ENCODE peak calls at places on chromosomes 13 and 19, in four cellular contexts. O, K, T and Y are unnamed samples.
A peak's percentile ranks its signal among the peaks of the same experiment; 100 is the strongest.

GRCh38 chr19:50803633-50804419 is 13.6 kb downstream of the ACP4 start:
- DNase-seq in O (no peak), K (peak; percentile 60), T (no peak), Y (no peak)

GRCh38 chr19:58558066-58558622 is at the start of gene UBE2M:
- DNase-seq in K (peak; percentile 68), T (no peak), O (no peak), Y (no peak)

GRCh38 chr13:59494560-59494970 is 669.2 kb downstream of the DIAPH3 start:
- DNase-seq in T (no peak), K (no peak), O (peak; percentile 81), Y (no peak)

GRCh38 chr13:19634129-19634740 is 776 bp downstream of the MPHOSPH8 start:
- DNase-seq in K (peak; percentile 33), T (no peak), O (peak; percentile 57), Y (no peak)

GRCh38 chr13:87903568-87903967 is 232.4 kb downstream of the SLITRK5 start:
- DNase-seq in K (no peak), T (no peak), O (no peak), Y (no peak)

GRCh38 chr13:45781553-45782326 is 69.8 kb downstream of the SIAH3 start:
- DNase-seq in O (no peak), T (no peak), K (no peak), Y (peak; percentile 4)

GRCh38 chr19:8209111-8209964 is at the start of gene CERS4:
- DNase-seq in O (peak; percentile 20), T (peak; percentile 42), K (peak; percentile 90), Y (no peak)

GRCh38 chr19:5131031-5131865 is 162.3 kb downstream of the KDM4B start:
- DNase-seq in K (no peak), T (no peak), O (no peak), Y (no peak)

GRCh38 chr13:105804561-105805190 is 730.8 kb downstream of the EFNB2 start:
- DNase-seq in K (no peak), O (peak; percentile 59), T (no peak), Y (no peak)

GRCh38 chr13:102933076-102933922 is 87.5 kb downstream of the ERCC5 start:
- DNase-seq in K (no peak), T (no peak), O (no peak), Y (no peak)

GRCh38 chr13:103852036-103852435 is 785.8 kb upstream of the SLC10A2 start:
- DNase-seq in O (no peak), K (peak; percentile 26), T (no peak), Y (no peak)

GRCh38 chr19:53977991-53978731 is 13.3 kb upstream of the CACNG6 start:
- DNase-seq in T (no peak), K (peak; percentile 97), O (peak; percentile 84), Y (peak; percentile 3)

GRCh38 chr19:44748426-44749254 is at the start of gene BCL3:
- DNase-seq in O (no peak), K (peak; percentile 68), T (no peak), Y (no peak)

GRCh38 chr13:23212621-23213020 is 31.8 kb downstream of the SGCG start:
- DNase-seq in K (peak; percentile 9), T (no peak), O (no peak), Y (no peak)

GRCh38 chr19:52665529-52665928 is 27.4 kb upstream of the ZNF83 start:
- DNase-seq in K (no peak), T (no peak), O (peak; percentile 39), Y (no peak)

DNA sequence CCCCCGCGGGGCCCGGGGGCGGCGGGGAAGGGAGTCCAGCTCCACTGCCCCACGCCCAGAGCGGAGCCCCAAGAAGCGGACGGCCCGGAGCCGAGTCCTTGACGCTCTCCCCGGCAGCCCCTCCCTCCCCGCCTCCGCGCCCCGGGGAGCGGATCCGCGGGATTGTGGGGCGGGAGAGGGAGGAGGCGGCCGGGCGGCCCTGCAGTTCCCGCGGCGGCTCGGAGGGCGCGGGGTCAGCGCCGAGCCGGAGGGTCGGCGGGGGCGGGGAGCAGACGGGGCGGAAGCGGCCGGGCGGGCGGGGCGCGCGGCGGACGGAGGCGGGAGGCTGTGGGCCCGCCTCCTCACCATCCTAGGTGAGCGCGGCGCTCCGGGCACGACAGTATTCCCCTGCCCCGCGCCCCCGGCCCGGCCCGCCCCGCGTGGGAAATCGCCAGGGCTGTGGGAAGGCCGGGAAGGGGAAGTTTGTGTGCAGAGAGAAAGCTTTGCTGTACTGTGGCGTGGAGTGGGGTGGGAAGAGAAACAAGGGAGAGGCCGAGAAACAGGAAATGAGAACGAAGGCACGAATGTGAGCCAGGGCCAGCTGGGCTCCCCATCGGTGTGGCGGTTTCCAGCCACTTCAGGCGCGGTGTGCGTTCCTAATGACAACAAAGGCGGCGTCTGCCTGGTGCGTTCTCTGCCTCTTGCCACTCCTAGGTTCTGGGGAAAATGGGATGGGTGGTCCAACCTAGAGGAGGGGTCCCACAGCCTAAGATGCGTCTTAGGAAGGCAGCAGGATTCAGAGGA is 1.3 kb upstream of the KLF12 start:
- DNase-seq in K (peak; percentile 87), T (no peak), O (peak; percentile 75), Y (peak; percentile 5)
- H3K9me3 ChIP-seq in K (no peaks in the 10 kb centered on the region), T (no peaks in the 10 kb centered on the region), O (no peaks in the 10 kb centered on the region), Y (no peaks in the 10 kb centered on the region)

DNA sequence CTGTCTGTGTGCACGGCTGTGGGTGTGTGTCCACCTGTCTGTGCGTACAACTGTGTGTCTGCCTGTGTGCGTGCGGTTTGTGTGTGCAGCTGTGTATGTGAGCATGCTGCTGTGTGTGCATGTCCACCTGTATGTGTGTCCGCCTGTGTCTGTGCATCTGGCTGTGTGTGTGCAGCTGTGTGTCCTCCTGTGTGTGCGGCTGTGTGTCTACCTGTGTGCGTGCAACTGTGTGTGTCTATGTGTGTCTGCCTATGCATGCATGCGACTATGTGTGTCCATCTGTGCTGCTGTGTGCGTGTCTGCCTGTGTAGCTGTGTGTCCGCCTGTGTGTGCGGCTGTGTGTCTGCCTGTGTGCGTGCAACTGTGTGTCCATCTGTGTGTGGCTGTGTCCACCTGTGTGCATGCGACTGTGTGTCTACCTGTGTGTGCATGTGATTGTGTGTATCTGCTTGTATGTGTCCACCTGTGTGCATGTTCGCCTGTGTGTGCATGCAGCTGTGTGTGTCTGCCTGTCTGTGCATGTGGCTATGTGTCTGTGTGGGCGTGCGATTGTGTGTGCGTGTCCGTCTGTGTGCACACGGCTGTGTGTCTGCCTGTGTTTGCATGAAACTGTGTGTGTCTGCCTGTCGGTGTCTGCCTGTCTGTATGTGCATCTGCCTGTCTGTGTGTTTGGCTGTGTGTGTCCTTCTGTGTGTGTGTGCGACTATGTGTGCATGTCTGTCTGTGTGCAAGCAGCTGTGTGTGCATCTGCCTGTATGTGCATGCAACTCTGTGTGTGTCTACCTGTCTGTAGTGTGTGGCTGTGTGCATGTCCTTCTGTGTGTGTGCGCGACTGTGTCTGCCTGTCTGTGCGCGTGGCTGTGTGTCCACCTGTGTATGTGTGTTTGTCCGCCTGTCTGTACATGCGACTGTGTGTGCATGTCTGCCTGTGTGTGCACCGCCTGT is 57.1 kb upstream of the C13orf46 start:
- DNase-seq in T (no peak), K (no peak), O (no peak), Y (no peak)
- H3K4me1 ChIP-seq in T (peaks cover 58% of the 10 kb centered on the region), K (no peaks in the 10 kb centered on the region), O (peaks cover 52% of the 10 kb centered on the region), Y (peaks cover 53% of the 10 kb centered on the region)

GRCh38 chr13:50892162-50892944 is 17.2 kb upstream of the RNASEH2B start:
- DNase-seq in K (no peak), O (no peak), T (no peak), Y (no peak)

GRCh38 chr13:50891206-50891605 is 18.4 kb upstream of the RNASEH2B start:
- DNase-seq in O (no peak), T (no peak), K (no peak), Y (no peak)

GRCh38 chr13:50887153-50887552 is 22.4 kb upstream of the RNASEH2B start:
- DNase-seq in K (no peak), O (no peak), T (no peak), Y (no peak)

GRCh38 chr13:50888362-50888761 is 21.2 kb upstream of the RNASEH2B start:
- DNase-seq in K (no peak), O (no peak), T (no peak), Y (no peak)

DNA sequence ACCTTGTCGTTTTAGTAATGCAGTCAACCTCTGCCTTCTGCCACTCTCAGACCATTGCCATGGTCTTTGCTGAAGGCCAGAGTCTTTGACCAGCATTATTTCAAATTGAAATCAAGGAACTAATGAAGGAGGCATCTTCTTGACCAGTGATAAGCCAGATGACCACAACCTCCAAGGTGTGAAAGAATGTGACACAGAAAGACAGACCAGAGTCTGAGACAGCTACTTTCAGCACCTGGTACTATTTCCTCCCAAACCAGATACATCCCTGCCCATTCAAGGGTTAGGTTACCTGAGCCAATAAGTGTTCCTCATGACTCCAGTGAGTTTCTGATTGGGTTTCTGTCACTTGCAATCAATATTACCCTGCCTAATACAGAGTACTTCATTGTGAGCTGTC is 20.3 kb upstream of the RNASEH2B start:
- DNase-seq in T (no peak), K (no peak), O (no peak), Y (no peak)
- H3K4me3 ChIP-seq in T (no peak overlapping the region), K (no peak overlapping the region), O (no peak overlapping the region), Y (no peak overlapping the region)

GRCh38 chr19:27720155-27720554 is 1492.8 kb downstream of the UQCRFS1 start:
- DNase-seq in T (no peak), O (no peak), K (no peak), Y (no peak)

GRCh38 chr19:27718262-27718661 is 1494.7 kb downstream of the UQCRFS1 start:
- DNase-seq in T (no peak), O (no peak), K (no peak), Y (no peak)

GRCh38 chr19:27717825-27718224 is 1495.1 kb downstream of the UQCRFS1 start:
- DNase-seq in K (no peak), O (no peak), T (no peak), Y (no peak)

GRCh38 chr19:27719034-27719433 is 1493.9 kb downstream of the UQCRFS1 start:
- DNase-seq in O (no peak), K (no peak), T (no peak), Y (no peak)

DNA sequence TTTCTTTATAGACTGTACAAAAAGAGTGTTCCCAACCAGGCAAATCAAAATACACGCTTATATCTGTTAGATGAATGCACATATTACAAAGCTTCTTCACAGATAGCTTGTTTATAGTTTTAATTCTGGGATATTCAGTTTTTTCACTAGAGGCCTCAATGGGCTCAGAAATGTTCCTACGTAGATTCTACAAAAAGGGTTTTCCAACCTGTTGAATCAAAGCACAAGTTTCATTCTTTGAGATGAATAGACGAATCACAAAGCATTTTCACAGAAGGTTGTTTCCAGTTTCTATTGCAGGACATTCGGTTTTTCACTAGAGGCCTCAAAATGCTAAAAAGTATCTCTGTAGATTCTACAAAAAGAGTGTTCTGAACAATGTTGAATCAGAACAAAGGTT is 1490.3 kb downstream of the UQCRFS1 start:
- DNase-seq in O (no peak), K (no peak), T (no peak), Y (no peak)
- H3K9me3 ChIP-seq in O (peaks cover 8% of the 10 kb centered on the region), K (peaks cover 5% of the 10 kb centered on the region), T (no peaks in the 10 kb centered on the region), Y (peaks cover 76% of the 10 kb centered on the region)

GRCh38 chr19:46330319-46330918 is 16.5 kb upstream of the PPP5C start:
- DNase-seq in O (no peak), K (no peak), T (no peak), Y (no peak)
- H3K4me1 ChIP-seq in O (no peaks in the 10 kb centered on the region), K (no peaks in the 10 kb centered on the region), T (no peaks in the 10 kb centered on the region), Y (no peaks in the 10 kb centered on the region)

GRCh38 chr19:27779953-27780352 is 1433.0 kb downstream of the UQCRFS1 start:
- DNase-seq in O (no peak), T (no peak), K (no peak), Y (no peak)
- H3K4me3 ChIP-seq in O (no peak overlapping the region), T (no peak overlapping the region), K (no peak overlapping the region), Y (peak overlapping the region; percentile 17)

GRCh38 chr19:19937403-19937802 is 36.7 kb downstream of the ZNF93 start:
- DNase-seq in T (no peak), K (no peak), O (no peak), Y (no peak)
- H3K9me3 ChIP-seq in T (no peaks in the 10 kb centered on the region), K (peaks cover 14% of the 10 kb centered on the region), O (peaks cover 43% of the 10 kb centered on the region), Y (peaks cover 58% of the 10 kb centered on the region)